ENCODE peak calls at places on chromosomes 3 and 15, in nine cellular contexts. S is HS-5; V is HCT116; T is GM13976; X is A549; P is EL; Z is kidney tubule cell; U is stimulated activated CD4-positive, alpha-beta T cell treated with anti-CD3 and anti-CD28 coated beads, TNF-alpha, amount 100 ng/mL, for 4 hours; N is astrocyte. W is an unnamed sample.

GRCh38 chr15:22735781-22736180 is 50.7 kb upstream of the NIPA1 start:
- DNase-seq in S (peak), V (no peak), T (no peak), X (no peak), P (peak), Z (no peak), U (no peak), N (peak), W (no peak)

GRCh38 chr3:128984596-128984995 is 9.3 kb downstream of the CFAP92 start:
- DNase-seq in S (no peak), V (no peak), T (no peak), X (no peak), P (no peak), Z (no peak), U (no peak), N (no peak), W (no peak)

GRCh38 chr15:67521770-67522568 is 1.0 kb downstream of the C15orf61 start:
- DNase-seq in S (no peak), V (no peak), T (no peak), X (peak), P (peak), Z (no peak), U (no peak), N (peak), W (no peak)

GRCh38 chr3:152083058-152083457 is 185.7 kb upstream of the MBNL1 start:
- DNase-seq in S (no peak), V (no peak), T (no peak), X (no peak), P (no peak), Z (no peak), U (no peak), N (no peak), W (no peak)

GRCh38 chr3:61638721-61639120 is 77.3 kb downstream of the PTPRG start:
- DNase-seq in S (peak), V (no peak), T (no peak), X (no peak), P (peak), Z (no peak), U (no peak), N (peak), W (no peak)

GRCh38 chr15:51089699-51090098 is 5.0 kb downstream of the TNFAIP8L3 start:
- DNase-seq in S (no peak), V (no peak), T (no peak), X (peak), P (no peak), Z (no peak), U (no peak), N (peak), W (no peak)

GRCh38 chr3:113008117-113008516 is 17.3 kb downstream of the GTPBP8 start:
- DNase-seq in S (no peak), V (no peak), T (no peak), X (no peak), P (no peak), Z (no peak), U (no peak), N (no peak), W (no peak)

GRCh38 chr3:74267583-74268184 is 346.8 kb downstream of the CNTN3 start:
- DNase-seq in S (no peak), V (no peak), T (peak), X (peak), P (peak), Z (peak), U (no peak), N (peak), W (no peak)

GRCh38 chr15:74540135-74540760 is 772 bp upstream of the ARID3B start:
- DNase-seq in S (no peak), V (no peak), T (no peak), X (no peak), P (peak), Z (peak), U (no peak), N (peak), W (no peak)

GRCh38 chr3:77449459-77449858 is 409.6 kb downstream of the ROBO2 start:
- DNase-seq in S (no peak), V (no peak), T (no peak), X (no peak), P (no peak), Z (no peak), U (no peak), N (no peak), W (no peak)

GRCh38 chr15:32898991-32899613 is 181.3 kb downstream of the GREM1 start:
- DNase-seq in S (no peak), V (no peak), T (no peak), X (peak), P (no peak), Z (no peak), U (no peak), N (no peak), W (no peak)

GRCh38 chr3:11390411-11391171 is 118.4 kb downstream of the ATG7 start:
- DNase-seq in S (no peak), V (no peak), T (no peak), X (no peak), P (no peak), Z (peak), U (no peak), N (peak), W (no peak)

GRCh38 chr3:47323431-47324277 is 40.9 kb downstream of the KLHL18 start:
- DNase-seq in S (no peak), V (peak), T (no peak), X (no peak), P (peak), Z (peak), U (no peak), N (peak), W (no peak)

GRCh38 chr3:82311901-82312300 is 550.5 kb upstream of the GBE1 start:
- DNase-seq in S (no peak), V (no peak), T (no peak), X (no peak), P (no peak), Z (no peak), U (no peak), N (no peak), W (no peak)

GRCh38 chr3:123090700-123091585 is 24.1 kb downstream of the PDIA5 start:
- DNase-seq in S (no peak), V (no peak), T (no peak), X (no peak), P (no peak), Z (peak), U (no peak), N (no peak), W (no peak)

GRCh38 chr3:124793054-124793740 is 62.9 kb downstream of the UMPS start:
- DNase-seq in S (no peak), V (no peak), T (no peak), X (no peak), P (peak), Z (peak), U (no peak), N (no peak), W (no peak)

GRCh38 chr3:13684854-13685253 is 135.9 kb downstream of the FBLN2 start:
- DNase-seq in S (no peak), V (no peak), T (no peak), X (no peak), P (no peak), Z (no peak), U (no peak), N (no peak), W (no peak)

GRCh38 chr3:74500257-74500656 is 114.2 kb downstream of the CNTN3 start:
- DNase-seq in S (no peak), V (no peak), T (no peak), X (no peak), P (no peak), Z (no peak), U (no peak), N (no peak), W (no peak)

GRCh38 chr3:109702252-109702651 is 364.9 kb upstream of the DPPA4 start:
- DNase-seq in S (peak), V (no peak), T (no peak), X (no peak), P (peak), Z (peak), U (no peak), N (peak), W (no peak)

GRCh38 chr15:89657691-89658200 is 2.5 kb upstream of the KIF7 start:
- DNase-seq in S (no peak), V (no peak), T (no peak), X (no peak), P (no peak), Z (no peak), U (no peak), N (no peak), W (no peak)

GRCh38 chr3:186102687-186103086 is 6.2 kb downstream of the ETV5 start:
- DNase-seq in S (no peak), V (no peak), T (no peak), X (peak), P (no peak), Z (no peak), U (no peak), N (no peak), W (no peak)

GRCh38 chr15:44443515-44443914 is 16.1 kb downstream of the CTDSPL2 start:
- DNase-seq in S (no peak), V (no peak), T (no peak), X (no peak), P (no peak), Z (no peak), U (no peak), N (no peak), W (no peak)

GRCh38 chr3:16060945-16061344 is 113.5 kb upstream of the GALNT15 start:
- DNase-seq in S (no peak), V (no peak), T (no peak), X (peak), P (peak), Z (peak), U (no peak), N (peak), W (no peak)

GRCh38 chr3:11248596-11248995 is 23.6 kb upstream of the ATG7 start:
- DNase-seq in S (no peak), V (no peak), T (no peak), X (no peak), P (peak), Z (peak), U (no peak), N (peak), W (no peak)

GRCh38 chr3:160755776-160756304 is at the start of gene PPM1L:
- DNase-seq in S (peak), V (peak), T (peak), X (no peak), P (peak), Z (peak), U (peak), N (peak), W (peak)